ENCODE peak calls at places on chromosome X, in seven cellular contexts. One of them, this sample, is unnamed. For H3K4me1 and H3K27me3, the result is how much of the 10 kb centered on the place peaks cover.

GRCh38 chrX:112473654-112474053 is 206.1 kb downstream of the LHFPL1 start:
- DNase-seq in lung: no peak
- DNase-seq in SK-N-SH: no peak
- DNase-seq in pancreas: no peak
- DNase-seq in left lung: no peak
- DNase-seq in heart left ventricle: no peak
- DNase-seq in fibroblast of lung: no peak
- DNase-seq in this sample: no peak

GRCh38 chrX:103847174-103847870 is 15.3 kb upstream of the RAB9B start:
- DNase-seq in fibroblast of lung: no peak
- DNase-seq in left lung: no peak
- DNase-seq in SK-N-SH: no peak
- DNase-seq in lung: no peak
- DNase-seq in heart left ventricle: no peak
- DNase-seq in pancreas: no peak
- DNase-seq in this sample: no peak

GRCh38 chrX:39261446-39262147 is 460.3 kb downstream of the MID1IP1 start:
- DNase-seq in fibroblast of lung: peak
- DNase-seq in SK-N-SH: peak
- DNase-seq in lung: no peak
- DNase-seq in left lung: no peak
- DNase-seq in heart left ventricle: no peak
- DNase-seq in pancreas: no peak
- DNase-seq in this sample: no peak

GRCh38 chrX:55057691-55058249 is 17.1 kb upstream of the PAGE2B start:
- DNase-seq in pancreas: no peak
- DNase-seq in heart left ventricle: no peak
- DNase-seq in left lung: no peak
- DNase-seq in lung: no peak
- DNase-seq in SK-N-SH: peak
- DNase-seq in fibroblast of lung: peak
- DNase-seq in this sample: peak

GRCh38 chrX:14936561-14936960 is 63.3 kb downstream of the MOSPD2 start:
- DNase-seq in heart left ventricle: no peak
- DNase-seq in pancreas: no peak
- DNase-seq in left lung: no peak
- DNase-seq in SK-N-SH: no peak
- DNase-seq in fibroblast of lung: peak
- DNase-seq in lung: no peak
- DNase-seq in this sample: no peak

GRCh38 chrX:38048886-38049285 is 42.5 kb downstream of the SYTL5 start:
- DNase-seq in fibroblast of lung: no peak
- DNase-seq in left lung: no peak
- DNase-seq in SK-N-SH: no peak
- DNase-seq in lung: no peak
- DNase-seq in heart left ventricle: no peak
- DNase-seq in pancreas: no peak
- DNase-seq in this sample: no peak

GRCh38 chrX:131288738-131289511 is at the start of gene IGSF1:
- DNase-seq in pancreas: no peak
- DNase-seq in SK-N-SH: peak
- DNase-seq in left lung: peak
- DNase-seq in heart left ventricle: peak
- DNase-seq in lung: no peak
- DNase-seq in fibroblast of lung: peak
- DNase-seq in this sample: no peak

GRCh38 chrX:155188786-155189185 is 27.5 kb upstream of the VBP1 start:
- DNase-seq in pancreas: no peak
- DNase-seq in fibroblast of lung: no peak
- DNase-seq in left lung: no peak
- DNase-seq in SK-N-SH: no peak
- DNase-seq in heart left ventricle: no peak
- DNase-seq in lung: no peak
- DNase-seq in this sample: no peak

GRCh38 chrX:145609951-145610511 is 207.6 kb upstream of the SLITRK2 start:
- DNase-seq in lung: no peak
- DNase-seq in pancreas: no peak
- DNase-seq in fibroblast of lung: peak
- DNase-seq in heart left ventricle: no peak
- DNase-seq in SK-N-SH: no peak
- DNase-seq in left lung: no peak
- DNase-seq in this sample: no peak

GRCh38 chrX:136130931-136131843 is 16.1 kb upstream of the FHL1 start:
- DNase-seq in left lung: no peak
- DNase-seq in lung: no peak
- DNase-seq in heart left ventricle: no peak
- DNase-seq in pancreas: no peak
- DNase-seq in fibroblast of lung: peak
- DNase-seq in SK-N-SH: no peak
- DNase-seq in this sample: no peak
- H3K4me1 ChIP-seq in left lung: under half
- H3K4me1 ChIP-seq in lung: under half
- H3K4me1 ChIP-seq in heart left ventricle: under half
- H3K4me1 ChIP-seq in pancreas: under half
- H3K4me1 ChIP-seq in fibroblast of lung: under half
- H3K4me1 ChIP-seq in SK-N-SH: under half
- H3K4me1 ChIP-seq in this sample: under half

GRCh38 chrX:48919360-48919821 is 567 bp upstream of the PIM2 start:
- DNase-seq in pancreas: no peak
- DNase-seq in SK-N-SH: peak
- DNase-seq in heart left ventricle: peak
- DNase-seq in lung: no peak
- DNase-seq in left lung: no peak
- DNase-seq in fibroblast of lung: no peak
- DNase-seq in this sample: no peak

GRCh38 chrX:48914593-48915493 is 3.4 kb upstream of the SLC35A2 start:
- DNase-seq in heart left ventricle: no peak
- DNase-seq in lung: no peak
- DNase-seq in SK-N-SH: no peak
- DNase-seq in fibroblast of lung: no peak
- DNase-seq in left lung: no peak
- DNase-seq in pancreas: no peak
- DNase-seq in this sample: no peak

GRCh38 chrX:48918644-48919340 is at the start of gene PIM2:
- DNase-seq in left lung: peak
- DNase-seq in lung: peak
- DNase-seq in fibroblast of lung: peak
- DNase-seq in pancreas: peak
- DNase-seq in SK-N-SH: peak
- DNase-seq in heart left ventricle: peak
- DNase-seq in this sample: peak

GRCh38 chrX:48918303-48918643 is 551 bp downstream of the PIM2 start:
- DNase-seq in SK-N-SH: no peak
- DNase-seq in left lung: no peak
- DNase-seq in heart left ventricle: no peak
- DNase-seq in lung: no peak
- DNase-seq in fibroblast of lung: no peak
- DNase-seq in pancreas: no peak
- DNase-seq in this sample: no peak

GRCh38 chrX:48917139-48917980 is 1.5 kb downstream of the PIM2 start:
- DNase-seq in left lung: peak
- DNase-seq in pancreas: peak
- DNase-seq in heart left ventricle: peak
- DNase-seq in fibroblast of lung: peak
- DNase-seq in lung: peak
- DNase-seq in SK-N-SH: peak
- DNase-seq in this sample: peak
- H3K4me3 ChIP-seq in left lung: peak
- H3K4me3 ChIP-seq in pancreas: no peak
- H3K4me3 ChIP-seq in heart left ventricle: peak
- H3K4me3 ChIP-seq in fibroblast of lung: no peak
- H3K4me3 ChIP-seq in lung: peak
- H3K4me3 ChIP-seq in SK-N-SH: peak
- H3K4me3 ChIP-seq in this sample: peak

DNA sequence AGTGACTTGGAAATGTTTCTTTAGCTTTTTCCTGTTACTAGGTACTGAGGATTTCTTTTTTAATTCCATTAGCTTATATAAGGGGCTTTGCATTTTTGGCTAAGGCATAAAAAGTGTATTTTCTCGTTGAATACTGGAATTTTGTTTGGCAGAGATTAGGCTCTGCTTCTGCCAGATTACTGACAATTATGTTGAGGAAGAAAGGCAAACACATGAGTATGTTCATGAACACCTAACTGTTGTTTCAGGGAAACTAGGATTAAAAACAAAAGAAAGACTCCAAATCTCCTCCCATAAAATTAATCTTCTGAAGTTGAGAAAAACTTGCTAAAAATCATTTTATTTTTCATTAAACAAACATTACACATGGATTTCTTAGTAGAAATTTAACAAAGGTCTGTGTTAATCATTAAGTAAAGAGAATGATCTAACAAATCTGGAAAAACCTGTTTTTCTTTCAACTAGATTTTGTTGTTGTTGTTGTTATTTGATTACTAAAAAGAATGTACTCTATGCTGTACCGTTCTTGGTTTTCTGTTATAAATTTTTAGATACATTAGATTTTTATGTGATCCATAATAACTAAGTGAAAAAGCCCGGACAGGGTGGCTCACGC is 43.3 kb upstream of the STAG2 start:
- DNase-seq in heart left ventricle: no peak
- DNase-seq in SK-N-SH: no peak
- DNase-seq in lung: no peak
- DNase-seq in fibroblast of lung: no peak
- DNase-seq in pancreas: no peak
- DNase-seq in left lung: no peak
- DNase-seq in this sample: no peak
- H3K27me3 ChIP-seq in heart left ventricle: under half
- H3K27me3 ChIP-seq in SK-N-SH: under half
- H3K27me3 ChIP-seq in lung: under half
- H3K27me3 ChIP-seq in fibroblast of lung: under half
- H3K27me3 ChIP-seq in pancreas: under half
- H3K27me3 ChIP-seq in left lung: under half
- H3K27me3 ChIP-seq in this sample: under half

DNA sequence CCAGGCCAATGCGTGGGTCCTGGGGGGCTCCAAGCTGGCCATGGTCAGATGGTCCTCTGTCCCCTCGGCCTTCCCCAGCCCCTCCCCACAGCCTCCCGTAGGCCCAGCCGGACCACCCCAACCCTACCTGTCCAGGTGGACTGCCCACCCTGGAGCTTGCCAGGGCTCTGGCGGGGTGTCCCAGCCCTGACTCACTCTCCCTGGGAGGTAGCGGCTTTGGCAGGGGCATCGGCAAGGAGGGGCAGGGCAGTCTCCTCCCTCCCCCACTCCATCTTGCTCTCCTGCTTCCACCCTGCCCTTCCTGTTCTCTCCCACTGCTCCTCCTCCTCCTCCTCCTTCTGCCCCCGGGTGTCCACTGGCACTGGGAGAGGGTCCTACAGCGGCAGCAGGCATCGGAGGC is 7.4 kb downstream of the BGN start:
- DNase-seq in left lung: no peak
- DNase-seq in fibroblast of lung: no peak
- DNase-seq in pancreas: no peak
- DNase-seq in heart left ventricle: no peak
- DNase-seq in SK-N-SH: no peak
- DNase-seq in lung: no peak
- DNase-seq in this sample: no peak
- H3K4me1 ChIP-seq in left lung: under half
- H3K4me1 ChIP-seq in fibroblast of lung: under half
- H3K4me1 ChIP-seq in pancreas: under half
- H3K4me1 ChIP-seq in heart left ventricle: under half
- H3K4me1 ChIP-seq in SK-N-SH: under half
- H3K4me1 ChIP-seq in lung: under half
- H3K4me1 ChIP-seq in this sample: under half

GRCh38 chrX:132855760-132856341 is 102.6 kb downstream of the HS6ST2 start:
- DNase-seq in fibroblast of lung: no peak
- DNase-seq in heart left ventricle: no peak
- DNase-seq in left lung: no peak
- DNase-seq in lung: no peak
- DNase-seq in pancreas: no peak
- DNase-seq in SK-N-SH: no peak
- DNase-seq in this sample: no peak
- H3K4me3 ChIP-seq in fibroblast of lung: no peak
- H3K4me3 ChIP-seq in heart left ventricle: no peak
- H3K4me3 ChIP-seq in left lung: no peak
- H3K4me3 ChIP-seq in lung: no peak
- H3K4me3 ChIP-seq in pancreas: no peak
- H3K4me3 ChIP-seq in SK-N-SH: no peak
- H3K4me3 ChIP-seq in this sample: no peak

GRCh38 chrX:153649178-153649914 is 2.3 kb downstream of the DUSP9 start:
- DNase-seq in fibroblast of lung: no peak
- DNase-seq in heart left ventricle: no peak
- DNase-seq in pancreas: peak
- DNase-seq in lung: peak
- DNase-seq in left lung: peak
- DNase-seq in SK-N-SH: peak
- DNase-seq in this sample: peak
- H3K27me3 ChIP-seq in fibroblast of lung: under half
- H3K27me3 ChIP-seq in heart left ventricle: half or more
- H3K27me3 ChIP-seq in pancreas: under half
- H3K27me3 ChIP-seq in lung: under half
- H3K27me3 ChIP-seq in left lung: half or more
- H3K27me3 ChIP-seq in SK-N-SH: under half
- H3K27me3 ChIP-seq in this sample: under half